ENCODE peak calls at places on chromosomes 3 and 15, in four cellular contexts. G is upper lobe of right lung, J is left ventricle myocardium inferior, O is A673. V is an unnamed sample.

GRCh38 chr15:89307791-89308190 is 26.8 kb downstream of the POLG start:
- DNase-seq in O (no peak), J (no peak), G (no peak), V (no peak)

GRCh38 chr3:105527949-105528348 is 161.2 kb downstream of the ALCAM start:
- DNase-seq in G (no peak), O (peak; percentile 4), J (no peak), V (no peak)

GRCh38 chr3:4497884-4498283 is 4.7 kb downstream of the ITPR1 start:
- DNase-seq in G (no peak), J (no peak), O (no peak), V (no peak)

GRCh38 chr15:32222716-32223115 is 180.4 kb downstream of the GOLGA8K start:
- DNase-seq in G (no peak), O (peak; percentile 0), J (no peak), V (no peak)

GRCh38 chr15:83595191-83595590 is 58.7 kb upstream of the ADAMTSL3 start:
- DNase-seq in J (no peak), O (no peak), G (no peak), V (no peak)

GRCh38 chr3:183921096-183921495 is 36.4 kb upstream of the PARL start:
- DNase-seq in O (no peak), G (no peak), J (no peak), V (no peak)

GRCh38 chr15:80482686-80483085 is 78.5 kb downstream of the ARNT2 start:
- DNase-seq in G (no peak), O (no peak), J (no peak), V (no peak)

GRCh38 chr15:31227954-31228542 is 98.6 kb upstream of the KLF13 start:
- DNase-seq in O (no peak), J (no peak), G (no peak), V (no peak)

GRCh38 chr3:57397175-57398026 is 104.9 kb upstream of the ASB14 start:
- DNase-seq in J (no peak), O (peak; percentile 32), G (no peak), V (peak; percentile 26)

GRCh38 chr3:191387441-191388077 is 57.2 kb upstream of the UTS2B start:
- DNase-seq in O (no peak), G (no peak), J (no peak), V (no peak)

GRCh38 chr15:38164061-38164460 is 88.6 kb upstream of the SPRED1 start:
- DNase-seq in O (no peak), G (no peak), J (no peak), V (no peak)

GRCh38 chr3:104385421-104385820 is 981.3 kb upstream of the ALCAM start:
- DNase-seq in J (peak; percentile 14), G (no peak), O (no peak), V (no peak)

GRCh38 chr15:91984006-91984405 is 130.5 kb downstream of the SLCO3A1 start:
- DNase-seq in G (no peak), O (no peak), J (no peak), V (no peak)

GRCh38 chr15:32669870-32670623 is 28.5 kb downstream of the SCG5 start:
- DNase-seq in O (no peak), J (no peak), G (no peak), V (no peak)

GRCh38 chr3:149277338-149277813 is 55.7 kb upstream of the CP start:
- DNase-seq in G (no peak), J (no peak), O (no peak), V (no peak)

GRCh38 chr15:36230741-36231140 is 348.7 kb upstream of the CDIN1 start:
- DNase-seq in O (no peak), G (no peak), J (no peak), V (no peak)

GRCh38 chr3:54846085-54846484 is 81.8 kb downstream of the LRTM1 start:
- DNase-seq in O (peak; percentile 22), G (no peak), J (no peak), V (no peak)

GRCh38 chr15:84684092-84684491 is 26.1 kb upstream of the NMB start:
- DNase-seq in G (no peak), O (peak; percentile 17), J (no peak), V (no peak)

GRCh38 chr3:51198476-51198875 is 186.6 kb upstream of the MANF start:
- DNase-seq in J (no peak), G (no peak), O (no peak), V (no peak)

GRCh38 chr3:63343674-63344073 is 65.6 kb downstream of the SYNPR start:
- DNase-seq in G (no peak), O (peak; percentile 96), J (peak; percentile 71), V (peak; percentile 48)

GRCh38 chr3:174355505-174355904 is 503.6 kb upstream of the NAALADL2 start:
- DNase-seq in O (peak; percentile 27), J (no peak), G (no peak), V (no peak)
- TF ChIP-seq CTCF in O (peak; percentile 37), J (peak; percentile 12), G (peak; percentile 17), V (no peak)

DNA sequence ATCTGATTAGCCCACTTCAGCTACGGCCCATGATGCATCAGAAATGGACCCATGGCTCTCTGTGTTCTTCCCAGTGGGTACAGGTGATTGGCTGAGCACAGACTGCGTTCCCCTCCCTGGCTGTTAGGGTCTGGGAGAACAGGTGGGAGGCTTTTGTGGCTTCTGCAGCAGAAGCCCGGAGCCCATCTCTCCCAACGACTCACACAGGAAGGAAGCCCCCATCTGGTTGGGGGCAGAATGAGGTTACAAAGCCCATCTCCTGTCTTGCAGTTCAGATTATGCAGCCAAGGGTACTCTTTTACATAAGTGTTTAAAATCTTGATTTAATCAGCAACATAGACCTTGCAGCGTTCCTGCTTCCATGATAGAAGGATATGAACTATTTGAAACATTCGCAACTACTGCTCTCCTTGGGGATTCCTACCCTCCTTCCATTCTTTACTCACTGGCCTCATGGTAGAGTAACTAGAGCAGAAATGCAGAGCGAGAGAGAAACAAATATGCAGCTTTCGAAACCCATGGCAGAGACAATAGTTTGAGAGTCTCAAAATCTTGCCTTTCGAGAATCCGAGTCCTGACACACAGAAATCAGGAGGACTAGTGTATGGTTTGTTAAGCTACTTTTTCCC is 291.3 kb downstream of the TLE3 start:
- DNase-seq in J (no peak), O (no peak), G (no peak), V (no peak)
- TF ChIP-seq CTCF in J (no peak), O (no peak), G (no peak), V (no peak)

DNA sequence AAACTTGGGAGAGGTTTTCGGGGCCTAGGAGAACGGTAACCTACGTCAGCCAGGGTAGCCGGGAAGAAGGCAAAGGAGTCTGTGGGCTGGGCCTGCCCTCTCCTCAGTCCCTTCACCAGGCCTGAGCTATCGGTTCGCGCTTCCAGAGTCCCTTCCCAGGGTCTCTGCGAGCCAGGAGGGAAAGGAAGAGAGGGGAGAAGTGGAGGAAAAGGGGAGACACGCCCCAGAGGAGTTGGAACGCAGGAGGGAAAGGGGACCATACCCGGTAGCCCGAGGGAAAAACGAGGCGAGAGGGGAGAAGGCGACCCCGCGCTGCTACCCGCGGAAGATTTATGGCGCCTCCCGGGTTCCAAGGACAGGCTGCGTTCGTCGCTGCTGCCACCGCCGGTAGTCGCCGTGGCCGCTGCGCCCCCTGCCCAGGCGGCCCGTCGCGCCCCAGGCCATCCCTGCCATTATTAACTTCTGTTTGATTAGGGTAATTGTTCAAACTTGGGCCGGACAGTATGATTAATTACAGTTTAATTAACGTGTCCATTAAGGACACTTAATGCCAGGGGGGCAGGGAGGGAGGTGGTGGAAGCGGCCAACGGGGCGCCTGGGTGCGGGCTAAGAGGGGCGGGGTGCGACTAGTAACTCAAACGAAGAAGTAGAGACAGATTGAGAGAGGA is 3.4 kb upstream of the SKOR1 start:
- DNase-seq in G (no peak), O (no peak), J (no peak), V (no peak)
- TF ChIP-seq CTCF in G (no peak), O (no peak), J (no peak), V (no peak)

GRCh38 chr15:95267476-95267875 is 1036.1 kb downstream of the MCTP2 start:
- DNase-seq in J (no peak), O (no peak), G (no peak), V (no peak)
- TF ChIP-seq CTCF in J (no peak), O (no peak), G (no peak), V (no peak)

GRCh38 chr3:143121240-143122088 is 1.9 kb downstream of the CHST2 start:
- DNase-seq in J (peak; percentile 40), O (peak; percentile 72), G (peak; percentile 71), V (no peak)
- TF ChIP-seq CTCF in J (peak; percentile 48), O (peak; percentile 67), G (peak; percentile 30), V (no peak)

DNA sequence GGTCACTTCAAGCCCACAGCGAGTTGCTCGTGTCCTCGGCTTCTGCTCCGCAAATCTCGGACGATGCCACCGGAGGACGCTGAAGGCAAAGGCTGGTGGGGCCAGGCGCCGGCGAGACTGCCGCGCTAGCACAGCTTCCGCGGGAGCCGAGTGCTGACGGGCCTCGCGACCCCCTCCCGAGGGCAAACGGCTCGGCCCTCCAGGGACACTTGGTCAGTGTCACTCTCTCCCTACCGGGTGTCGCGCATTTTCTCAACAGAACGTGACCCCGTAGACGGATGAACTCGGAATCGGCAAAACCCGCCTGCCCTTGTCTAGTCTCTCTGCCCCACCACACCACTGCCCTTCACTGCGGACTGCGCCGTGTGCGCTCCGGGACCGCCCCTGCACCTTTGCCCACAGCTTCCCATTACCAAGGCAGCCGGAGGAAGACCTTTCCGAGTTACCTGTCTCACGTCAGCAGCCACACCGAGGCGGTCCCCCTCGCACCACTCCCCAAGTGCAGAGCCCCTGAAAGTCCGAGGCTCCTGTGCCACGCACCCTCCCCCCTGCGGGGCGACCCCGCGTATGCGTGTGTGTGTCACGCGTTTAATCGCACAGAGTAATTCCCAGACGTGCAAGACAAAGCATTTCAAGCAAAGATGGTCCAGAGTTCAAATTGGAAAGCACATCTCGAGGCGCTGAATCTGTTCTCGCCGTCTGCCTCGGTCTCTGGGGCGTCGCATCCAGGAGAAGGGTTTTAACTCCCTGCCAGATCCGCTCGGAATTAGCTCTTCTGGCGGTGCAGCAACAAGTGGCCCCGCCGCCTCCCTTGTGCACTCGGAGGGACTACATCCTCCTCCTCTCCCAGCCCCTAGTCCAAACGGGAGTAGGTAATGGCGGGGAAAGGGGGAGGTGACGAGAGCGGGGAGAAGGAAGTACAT is 245.0 kb upstream of the TOPAZ1 start:
- DNase-seq in O (peak; percentile 62), J (no peak), G (peak; percentile 71), V (no peak)
- TF ChIP-seq CTCF in O (peak; percentile 29), J (peak; percentile 21), G (no peak), V (no peak)